ENCODE peak calls at places on chromosomes 6 and 20, in ten cellular contexts. D, G, H, C, O, Y, P, V, S and B are unnamed samples. For H3K4me1, the result is how much of the 10 kb centered on the place peaks cover.

GRCh38 chr6:117613920-117614535 is 11.7 kb upstream of the GOPC start:
- DNase-seq in D (no peak), G (no peak), H (no peak), C (no peak), O (no peak), Y (no peak), P (no peak), V (no peak), S (no peak), B (no peak)

GRCh38 chr6:15495375-15495901 is 167.4 kb downstream of the DTNBP1 start:
- DNase-seq in D (no peak), G (no peak), H (peak), C (no peak), O (no peak), Y (no peak), P (peak), V (peak), S (no peak), B (no peak)

GRCh38 chr6:26412225-26412624 is 10.2 kb downstream of the BTN3A1 start:
- DNase-seq in D (no peak), G (no peak), H (no peak), C (no peak), O (no peak), Y (no peak), P (no peak), V (no peak), S (no peak), B (no peak)

GRCh38 chr20:11676618-11677289 is 240.9 kb upstream of the BTBD3 start:
- DNase-seq in D (peak), G (no peak), H (no peak), C (no peak), O (no peak), Y (peak), P (peak), V (peak), S (no peak), B (peak)

GRCh38 chr20:57374931-57375651 is 16.1 kb upstream of the RBM38 start:
- DNase-seq in D (no peak), G (no peak), H (no peak), C (no peak), O (peak), Y (no peak), P (peak), V (peak), S (no peak), B (no peak)

GRCh38 chr6:169800116-169800667 is 48.8 kb downstream of the ERMARD start:
- DNase-seq in D (peak), G (no peak), H (peak), C (no peak), O (no peak), Y (no peak), P (no peak), V (no peak), S (no peak), B (no peak)

GRCh38 chr6:133645000-133645619 is 243.8 kb upstream of the TCF21 start:
- DNase-seq in D (no peak), G (no peak), H (no peak), C (no peak), O (no peak), Y (no peak), P (no peak), V (no peak), S (no peak), B (no peak)

GRCh38 chr20:43983359-43983758 is 68.7 kb downstream of the TOX2 start:
- DNase-seq in D (peak), G (no peak), H (peak), C (no peak), O (no peak), Y (no peak), P (no peak), V (peak), S (no peak), B (no peak)

GRCh38 chr6:165895421-165896165 is 232.6 kb upstream of the PDE10A start:
- DNase-seq in D (no peak), G (no peak), H (no peak), C (no peak), O (no peak), Y (no peak), P (no peak), V (no peak), S (no peak), B (no peak)

GRCh38 chr6:64467656-64468055 is 832.1 kb downstream of the PHF3 start:
- DNase-seq in D (no peak), G (no peak), H (no peak), C (no peak), O (no peak), Y (no peak), P (no peak), V (no peak), S (no peak), B (no peak)

GRCh38 chr6:167094820-167095637 is 27.9 kb upstream of the CCR6 start:
- DNase-seq in D (no peak), G (no peak), H (no peak), C (no peak), O (no peak), Y (no peak), P (no peak), V (no peak), S (no peak), B (no peak)

GRCh38 chr6:106729848-106730247 is 100.5 kb downstream of the QRSL1 start:
- DNase-seq in D (no peak), G (no peak), H (no peak), C (no peak), O (no peak), Y (no peak), P (no peak), V (no peak), S (no peak), B (no peak)

GRCh38 chr6:156807028-156807427 is 29.9 kb downstream of the ARID1B start:
- DNase-seq in D (no peak), G (no peak), H (no peak), C (no peak), O (no peak), Y (no peak), P (no peak), V (no peak), S (no peak), B (no peak)

GRCh38 chr6:106626485-106626884 is 2.8 kb downstream of the RTN4IP1 start:
- DNase-seq in D (no peak), G (no peak), H (no peak), C (no peak), O (no peak), Y (no peak), P (no peak), V (no peak), S (no peak), B (no peak)

GRCh38 chr20:47336013-47336754 is 20.3 kb downstream of the ZMYND8 start:
- DNase-seq in D (no peak), G (no peak), H (no peak), C (no peak), O (peak), Y (peak), P (peak), V (peak), S (no peak), B (no peak)

GRCh38 chr6:44002591-44003344 is 124.5 kb downstream of the MRPL14 start:
- DNase-seq in D (peak), G (no peak), H (no peak), C (peak), O (no peak), Y (peak), P (peak), V (peak), S (no peak), B (peak)

GRCh38 chr20:9068896-9069663 is at the start of gene PLCB4:
- DNase-seq in D (peak), G (no peak), H (peak), C (peak), O (peak), Y (peak), P (peak), V (peak), S (no peak), B (peak)

GRCh38 chr6:46042355-46042999 is 26.8 kb upstream of the CLIC5 start:
- DNase-seq in D (no peak), G (no peak), H (no peak), C (no peak), O (no peak), Y (no peak), P (no peak), V (peak), S (no peak), B (no peak)

GRCh38 chr6:5998236-5998635 is 8.5 kb downstream of the NRN1 start:
- DNase-seq in D (no peak), G (no peak), H (no peak), C (no peak), O (no peak), Y (no peak), P (no peak), V (no peak), S (no peak), B (no peak)

GRCh38 chr6:147459772-147460171 is 48.7 kb upstream of the SAMD5 start:
- DNase-seq in D (no peak), G (no peak), H (no peak), C (no peak), O (no peak), Y (no peak), P (no peak), V (no peak), S (no peak), B (no peak)

GRCh38 chr6:28490191-28490890 is 25.3 kb downstream of the GPX6 start:
- DNase-seq in D (no peak), G (no peak), H (no peak), C (no peak), O (no peak), Y (no peak), P (no peak), V (no peak), S (no peak), B (no peak)

GRCh38 chr20:840858-841567 is 7.5 kb downstream of the FAM110A start:
- DNase-seq in D (peak), G (no peak), H (no peak), C (peak), O (no peak), Y (no peak), P (no peak), V (peak), S (no peak), B (peak)

GRCh38 chr6:164322533-164322932 is 908.0 kb downstream of the QKI start:
- DNase-seq in D (no peak), G (no peak), H (no peak), C (no peak), O (no peak), Y (no peak), P (no peak), V (no peak), S (no peak), B (no peak)

GRCh38 chr20:37228656-37229055 is 33.0 kb downstream of the GHRH start:
- DNase-seq in D (no peak), G (no peak), H (peak), C (no peak), O (no peak), Y (no peak), P (peak), V (no peak), S (no peak), B (no peak)

GRCh38 chr6:156953478-156954146 is 176.4 kb downstream of the ARID1B start:
- DNase-seq in D (no peak), G (no peak), H (no peak), C (no peak), O (no peak), Y (peak), P (no peak), V (no peak), S (no peak), B (no peak)

GRCh38 chr20:6974819-6975218 is 207.3 kb downstream of the BMP2 start:
- DNase-seq in D (no peak), G (no peak), H (no peak), C (no peak), O (no peak), Y (no peak), P (no peak), V (no peak), S (no peak), B (no peak)

GRCh38 chr6:170051229-170052172 is 239.4 kb downstream of the DLL1 start:
- DNase-seq in D (no peak), G (no peak), H (peak), C (peak), O (peak), Y (no peak), P (no peak), V (peak), S (no peak), B (no peak)

GRCh38 chr6:11389977-11390376 is 147.6 kb upstream of the TMEM170B start:
- DNase-seq in D (no peak), G (no peak), H (no peak), C (no peak), O (no peak), Y (no peak), P (peak), V (no peak), S (no peak), B (peak)

GRCh38 chr6:23414204-23414501 is 711.9 kb upstream of the NRSN1 start:
- DNase-seq in D (no peak), G (no peak), H (no peak), C (no peak), O (no peak), Y (no peak), P (no peak), V (no peak), S (no peak), B (no peak)

GRCh38 chr6:142942238-142942637 is 2.7 kb downstream of the HIVEP2 start:
- DNase-seq in D (no peak), G (no peak), H (no peak), C (no peak), O (no peak), Y (no peak), P (no peak), V (no peak), S (no peak), B (no peak)

GRCh38 chr6:71028877-71029252 is 72.0 kb upstream of the B3GAT2 start:
- DNase-seq in D (no peak), G (no peak), H (no peak), C (no peak), O (no peak), Y (no peak), P (no peak), V (no peak), S (no peak), B (no peak)

GRCh38 chr6:27862396-27863061 is 49.7 kb downstream of the OR2B2 start:
- DNase-seq in D (peak), G (no peak), H (no peak), C (no peak), O (no peak), Y (no peak), P (no peak), V (no peak), S (no peak), B (no peak)

GRCh38 chr20:49297605-49298530 is 20.0 kb upstream of the ZNFX1 start:
- DNase-seq in D (no peak), G (peak), H (no peak), C (no peak), O (peak), Y (no peak), P (no peak), V (peak), S (no peak), B (no peak)

GRCh38 chr6:157312733-157313132 is 10.6 kb downstream of the TMEM242 start:
- DNase-seq in D (no peak), G (no peak), H (no peak), C (no peak), O (no peak), Y (no peak), P (no peak), V (no peak), S (no peak), B (no peak)

GRCh38 chr6:140180306-140180705 is 805.9 kb upstream of the CITED2 start:
- DNase-seq in D (no peak), G (no peak), H (no peak), C (no peak), O (no peak), Y (no peak), P (no peak), V (no peak), S (no peak), B (no peak)

GRCh38 chr6:11007715-11008608 is 36.1 kb downstream of the ELOVL2 start:
- DNase-seq in D (no peak), G (no peak), H (no peak), C (no peak), O (no peak), Y (no peak), P (no peak), V (no peak), S (no peak), B (no peak)

GRCh38 chr20:8342401-8342800 is 210.3 kb downstream of the PLCB1 start:
- DNase-seq in D (no peak), G (no peak), H (no peak), C (no peak), O (no peak), Y (no peak), P (no peak), V (no peak), S (no peak), B (no peak)

GRCh38 chr6:2859325-2859700 is 17.6 kb upstream of the SERPINB1 start:
- DNase-seq in D (no peak), G (no peak), H (no peak), C (no peak), O (no peak), Y (no peak), P (no peak), V (no peak), S (no peak), B (no peak)

GRCh38 chr6:2861822-2862164 is 20.1 kb upstream of the SERPINB1 start:
- DNase-seq in D (no peak), G (no peak), H (no peak), C (no peak), O (no peak), Y (no peak), P (no peak), V (no peak), S (no peak), B (no peak)

GRCh38 chr6:2858678-2859324 is 17.1 kb upstream of the SERPINB1 start:
- DNase-seq in D (no peak), G (no peak), H (no peak), C (no peak), O (no peak), Y (no peak), P (no peak), V (no peak), S (no peak), B (no peak)

GRCh38 chr6:2862712-2863174 is 21.1 kb upstream of the SERPINB1 start:
- DNase-seq in D (no peak), G (no peak), H (no peak), C (no peak), O (no peak), Y (no peak), P (no peak), V (no peak), S (no peak), B (no peak)

GRCh38 chr6:2861071-2861821 is 19.6 kb upstream of the SERPINB1 start:
- DNase-seq in D (no peak), G (no peak), H (no peak), C (no peak), O (no peak), Y (no peak), P (no peak), V (no peak), S (no peak), B (no peak)
- H3K4me1 ChIP-seq in D (under half), G (under half), H (under half), C (under half), O (under half), Y (under half), P (under half), V (under half), S (under half), B (under half)

GRCh38 chr6:108562503-108562993 is 1.8 kb downstream of the FOXO3 start:
- DNase-seq in D (peak), G (peak), H (peak), C (no peak), O (peak), Y (peak), P (peak), V (peak), S (no peak), B (peak)
- TF ChIP-seq POLR2A in D (peak), G (peak), H (no peak), C (peak), O (no peak), Y (no peak), P (peak), V (peak), S (peak), B (peak)

GRCh38 chr6:32977272-32977952 is 9.0 kb downstream of the BRD2 start:
- DNase-seq in D (no peak), G (no peak), H (no peak), C (no peak), O (no peak), Y (no peak), P (no peak), V (no peak), S (no peak), B (no peak)

GRCh38 chr6:32973934-32974333 is 5.5 kb downstream of the BRD2 start:
- DNase-seq in D (no peak), G (no peak), H (no peak), C (no peak), O (no peak), Y (no peak), P (no peak), V (no peak), S (no peak), B (no peak)

GRCh38 chr6:32974541-32975308 is 6.3 kb downstream of the BRD2 start:
- DNase-seq in D (no peak), G (no peak), H (no peak), C (no peak), O (no peak), Y (no peak), P (no peak), V (no peak), S (no peak), B (no peak)

GRCh38 chr6:32976334-32977069 is 8.1 kb downstream of the BRD2 start:
- DNase-seq in D (no peak), G (no peak), H (no peak), C (no peak), O (no peak), Y (no peak), P (no peak), V (no peak), S (no peak), B (no peak)

DNA sequence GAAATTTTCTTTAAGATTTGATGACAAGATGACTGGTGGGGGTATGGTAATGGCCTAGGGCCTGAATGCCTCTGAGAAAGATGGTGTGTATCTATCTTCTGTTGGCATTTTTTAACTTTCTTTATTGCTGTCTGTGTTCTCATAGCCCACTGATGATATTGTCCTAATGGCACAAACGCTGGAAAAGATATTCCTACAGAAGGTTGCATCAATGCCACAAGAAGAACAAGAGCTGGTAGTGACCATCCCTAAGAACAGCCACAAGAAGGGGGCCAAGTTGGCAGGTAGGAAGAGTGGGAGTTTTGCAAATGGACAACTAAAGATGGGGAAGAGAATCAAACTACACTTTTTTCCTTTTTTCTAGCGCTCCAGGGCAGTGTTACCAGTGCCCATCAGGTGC is 7.5 kb downstream of the BRD2 start:
- DNase-seq in D (no peak), G (no peak), H (no peak), C (no peak), O (no peak), Y (no peak), P (no peak), V (no peak), S (no peak), B (no peak)
- H3K4me3 ChIP-seq in D (peak), G (no peak), H (peak), C (no peak), O (peak), Y (peak), P (no peak), V (no peak), S (peak), B (no peak)

GRCh38 chr6:168318579-168319278 is 848 bp downstream of the DACT2 start:
- DNase-seq in D (no peak), G (no peak), H (no peak), C (no peak), O (no peak), Y (no peak), P (no peak), V (no peak), S (no peak), B (no peak)
- H3K4me1 ChIP-seq in D (under half), G (under half), H (under half), C (under half), O (under half), Y (under half), P (under half), V (under half), S (under half), B (under half)

GRCh38 chr6:151391021-151391470 is 313 bp downstream of the ZBTB2 start:
- DNase-seq in D (no peak), G (peak), H (peak), C (peak), O (peak), Y (peak), P (peak), V (peak), S (no peak), B (peak)
- TF ChIP-seq POLR2A in D (peak), G (no peak), H (no peak), C (no peak), O (no peak), Y (no peak), P (peak), V (no peak), S (peak), B (no peak)

GRCh38 chr6:338815-339262 is 46.6 kb downstream of the DUSP22 start:
- DNase-seq in D (no peak), G (no peak), H (no peak), C (no peak), O (no peak), Y (no peak), P (no peak), V (no peak), S (no peak), B (no peak)
- H3K4me3 ChIP-seq in D (no peak), G (no peak), H (no peak), C (no peak), O (no peak), Y (no peak), P (no peak), V (no peak), S (no peak), B (no peak)

DNA sequence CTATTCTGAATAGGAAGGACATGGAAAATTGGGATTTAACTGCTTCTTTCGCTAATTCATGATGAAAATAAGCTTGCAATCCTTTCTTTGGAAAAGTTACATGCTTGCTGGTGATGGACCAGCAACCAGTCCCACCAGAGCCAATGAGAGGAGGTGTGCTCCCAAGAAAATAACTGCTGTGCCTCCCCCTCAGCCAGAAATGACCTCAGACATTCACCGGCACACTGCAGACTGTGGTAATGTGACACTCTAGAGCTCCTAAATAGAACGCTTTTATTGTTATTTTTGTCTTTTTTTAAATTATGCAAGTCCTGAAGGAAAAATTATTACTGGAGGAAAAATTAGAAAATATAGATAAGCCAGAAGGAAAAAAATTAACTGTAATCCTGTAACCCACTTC is 2.6 kb downstream of the PYGB start:
- DNase-seq in D (no peak), G (no peak), H (no peak), C (no peak), O (no peak), Y (no peak), P (no peak), V (peak), S (no peak), B (no peak)
- H3K4me1 ChIP-seq in D (under half), G (half or more), H (half or more), C (under half), O (half or more), Y (under half), P (half or more), V (half or more), S (half or more), B (half or more)

GRCh38 chr20:50921783-50922501 is 9.3 kb downstream of the ADNP start:
- DNase-seq in D (no peak), G (no peak), H (no peak), C (no peak), O (no peak), Y (no peak), P (no peak), V (no peak), S (no peak), B (no peak)
- TF ChIP-seq POLR2A in D (no peak), G (no peak), H (no peak), C (no peak), O (no peak), Y (no peak), P (no peak), V (no peak), S (no peak), B (no peak)

GRCh38 chr6:7051780-7052440 is 55.9 kb upstream of the RREB1 start:
- DNase-seq in D (no peak), G (no peak), H (peak), C (peak), O (peak), Y (peak), P (peak), V (peak), S (no peak), B (peak)
- H3K4me3 ChIP-seq in D (peak), G (peak), H (peak), C (peak), O (peak), Y (peak), P (peak), V (peak), S (peak), B (peak)